ENCODE peak calls at places on chromosome 4, in nine cellular contexts. L, S, F, U, R, Q, D, Z and H are unnamed samples.
A peak's percentile ranks its signal among the peaks of the same experiment; 100 is the strongest.

GRCh38 chr4:123748806-123749205 is 352.2 kb downstream of the SPRY1 start:
- DNase-seq in L (no peak), S (no peak), F (no peak), U (no peak), R (no peak), Q (no peak), D (no peak), Z (no peak), H (no peak)

GRCh38 chr4:160423879-160424451 is 1321.1 kb downstream of the RAPGEF2 start:
- DNase-seq in L (no peak), S (no peak), F (no peak), U (no peak), R (no peak), Q (no peak), D (no peak), Z (no peak), H (no peak)

GRCh38 chr4:8356856-8357255 is 83.7 kb downstream of the ACOX3 start:
- DNase-seq in L (no peak), S (no peak), F (no peak), U (no peak), R (no peak), Q (no peak), D (no peak), Z (no peak), H (no peak)

GRCh38 chr4:112410364-112410763 is 105.6 kb downstream of the NEUROG2 start:
- DNase-seq in L (no peak), S (no peak), F (no peak), U (no peak), R (no peak), Q (peak; percentile 6), D (no peak), Z (no peak), H (no peak)

GRCh38 chr4:186190456-186191265 is 706 bp upstream of the CYP4V2 start:
- DNase-seq in L (no peak), S (peak; percentile 73), F (no peak), U (peak; percentile 53), R (peak; percentile 53), Q (peak; percentile 86), D (peak; percentile 69), Z (no peak), H (no peak)

GRCh38 chr4:97367878-97368277 is 775.4 kb downstream of the STPG2 start:
- DNase-seq in L (no peak), S (no peak), F (no peak), U (no peak), R (no peak), Q (no peak), D (peak; percentile 4), Z (no peak), H (no peak)

GRCh38 chr4:106048250-106048931 is 153.1 kb downstream of the NPNT start:
- DNase-seq in L (no peak), S (no peak), F (no peak), U (no peak), R (no peak), Q (no peak), D (peak; percentile 80), Z (no peak), H (no peak)

GRCh38 chr4:95929448-95930064 is 89.7 kb downstream of the PDHA2 start:
- DNase-seq in L (no peak), S (no peak), F (no peak), U (no peak), R (no peak), Q (no peak), D (no peak), Z (no peak), H (no peak)

GRCh38 chr4:180280076-180280475 is 1963.1 kb upstream of the TENM3 start:
- DNase-seq in L (no peak), S (peak; percentile 85), F (no peak), U (no peak), R (no peak), Q (no peak), D (no peak), Z (no peak), H (no peak)

GRCh38 chr4:54090804-54091623 is 8.9 kb upstream of the GSX2 start:
- DNase-seq in L (no peak), S (no peak), F (no peak), U (peak; percentile 42), R (no peak), Q (peak; percentile 77), D (peak; percentile 57), Z (no peak), H (peak; percentile 68)

GRCh38 chr4:89078300-89078699 is 21.3 kb upstream of the FAM13A start:
- DNase-seq in L (no peak), S (no peak), F (no peak), U (no peak), R (no peak), Q (no peak), D (no peak), Z (no peak), H (no peak)

GRCh38 chr4:101224358-101225218 is 122.7 kb downstream of the PPP3CA start:
- DNase-seq in L (no peak), S (no peak), F (no peak), U (no peak), R (no peak), Q (no peak), D (no peak), Z (no peak), H (no peak)
- H3K4me1 ChIP-seq in L (peaks cover 6% of the 10 kb centered on the region), S (no peaks in the 10 kb centered on the region), F (no peaks in the 10 kb centered on the region), U (no peaks in the 10 kb centered on the region), R (peaks cover 7% of the 10 kb centered on the region), Q (peaks cover 5% of the 10 kb centered on the region), D (peaks cover 39% of the 10 kb centered on the region), Z (no peaks in the 10 kb centered on the region), H (peaks cover 17% of the 10 kb centered on the region)

GRCh38 chr4:107283587-107284559 is 247.8 kb upstream of the DKK2 start:
- DNase-seq in L (no peak), S (no peak), F (no peak), U (no peak), R (no peak), Q (peak; percentile 27), D (peak; percentile 93), Z (no peak), H (no peak)
- H3K4me3 ChIP-seq in L (no peak overlapping the region), S (no peak overlapping the region), F (no peak overlapping the region), U (no peak overlapping the region), R (no peak overlapping the region), Q (peak overlapping the region; percentile 43), D (no peak overlapping the region), Z (no peak overlapping the region), H (no peak overlapping the region)

GRCh38 chr4:87053064-87053693 is 118.4 kb downstream of the AFF1 start:
- DNase-seq in L (no peak), S (no peak), F (no peak), U (no peak), R (no peak), Q (no peak), D (no peak), Z (no peak), H (no peak)

GRCh38 chr4:87053802-87054767 is 119.3 kb downstream of the AFF1 start:
- DNase-seq in L (no peak), S (peak; percentile 49), F (no peak), U (no peak), R (no peak), Q (no peak), D (no peak), Z (no peak), H (no peak)

GRCh38 chr4:87050596-87050995 is 115.8 kb downstream of the AFF1 start:
- DNase-seq in L (no peak), S (no peak), F (no peak), U (no peak), R (no peak), Q (no peak), D (no peak), Z (no peak), H (no peak)

GRCh38 chr4:87051121-87051713 is 116.4 kb downstream of the AFF1 start:
- DNase-seq in L (no peak), S (no peak), F (no peak), U (no peak), R (no peak), Q (no peak), D (peak; percentile 43), Z (no peak), H (no peak)

GRCh38 chr4:87052615-87053014 is 117.8 kb downstream of the AFF1 start:
- DNase-seq in L (no peak), S (no peak), F (no peak), U (no peak), R (no peak), Q (no peak), D (no peak), Z (no peak), H (no peak)
- H3K4me1 ChIP-seq in L (peaks cover 68% of the 10 kb centered on the region), S (peaks cover 33% of the 10 kb centered on the region), F (peaks cover 35% of the 10 kb centered on the region), U (no peaks in the 10 kb centered on the region), R (peaks cover 41% of the 10 kb centered on the region), Q (no peaks in the 10 kb centered on the region), D (peaks cover 36% of the 10 kb centered on the region), Z (peaks cover 2% of the 10 kb centered on the region), H (peaks cover 50% of the 10 kb centered on the region)

DNA sequence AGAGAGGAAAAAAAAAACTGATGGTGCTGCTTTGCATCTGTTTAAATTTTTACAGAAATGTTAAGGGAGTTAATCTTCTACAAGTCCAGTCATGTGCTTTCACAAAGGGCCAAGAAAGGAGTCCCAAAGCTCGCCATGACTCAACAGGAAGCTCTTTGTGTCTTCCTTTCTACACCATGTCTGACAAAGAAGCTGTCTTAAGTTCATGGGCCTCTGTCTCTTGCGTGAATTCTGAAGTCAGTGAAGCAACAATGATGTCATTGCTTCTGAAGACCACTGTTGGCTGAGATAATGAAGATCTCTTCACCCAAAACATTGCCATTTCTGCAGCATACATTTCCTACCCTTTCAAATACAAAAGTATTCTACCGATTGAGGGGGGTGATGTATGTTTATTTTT is 174.8 kb downstream of the ADAMTS3 start:
- DNase-seq in L (no peak), S (no peak), F (no peak), U (no peak), R (no peak), Q (no peak), D (no peak), Z (peak; percentile 2), H (no peak)
- H3K4me3 ChIP-seq in L (no peak overlapping the region), S (no peak overlapping the region), F (no peak overlapping the region), U (no peak overlapping the region), R (no peak overlapping the region), Q (no peak overlapping the region), D (no peak overlapping the region), Z (no peak overlapping the region), H (no peak overlapping the region)